ENCODE peak calls at places on chromosomes 2 and 18, in eight cellular contexts. X, M, N, O, P, H, R and E are unnamed samples.

GRCh38 chr2:206083602-206084467 is 2.1 kb downstream of the INO80D start:
- DNase-seq in X (peak; percentile 19), M (no peak), N (no peak), O (peak; percentile 16), P (no peak), H (no peak), R (peak; percentile 63), E (no peak)

GRCh38 chr2:26724004-26724750 is 31.7 kb downstream of the KCNK3 start:
- DNase-seq in X (no peak), M (peak; percentile 83), N (peak; percentile 68), O (peak; percentile 85), P (peak; percentile 92), H (peak; percentile 70), R (peak; percentile 44), E (peak; percentile 93)

GRCh38 chr2:196066794-196067382 is 1.7 kb downstream of the DNAH7 start:
- DNase-seq in X (peak; percentile 24), M (no peak), N (no peak), O (peak; percentile 38), P (peak; percentile 53), H (no peak), R (no peak), E (peak; percentile 60)

GRCh38 chr2:18545384-18545783 is 15.1 kb downstream of the RDH14 start:
- DNase-seq in X (no peak), M (no peak), N (no peak), O (no peak), P (peak; percentile 91), H (no peak), R (no peak), E (peak; percentile 33)

GRCh38 chr2:141125432-141125831 is 1005.4 kb downstream of the LRP1B start:
- DNase-seq in X (no peak), M (no peak), N (no peak), O (no peak), P (no peak), H (no peak), R (no peak), E (no peak)

GRCh38 chr2:127498386-127498785 is 27.9 kb downstream of the IWS1 start:
- DNase-seq in X (no peak), M (no peak), N (no peak), O (peak; percentile 95), P (peak; percentile 81), H (no peak), R (no peak), E (peak; percentile 60)

GRCh38 chr2:232393556-232393955 is 13.1 kb upstream of the ALPG start:
- DNase-seq in X (no peak), M (no peak), N (no peak), O (no peak), P (no peak), H (no peak), R (no peak), E (no peak)

GRCh38 chr2:29260151-29260772 is 145.0 kb downstream of the CLIP4 start:
- DNase-seq in X (no peak), M (peak; percentile 16), N (no peak), O (peak; percentile 63), P (peak; percentile 74), H (no peak), R (no peak), E (peak; percentile 78)

GRCh38 chr18:10791141-10791808 is 265.4 kb downstream of the NAPG start:
- DNase-seq in X (no peak), M (no peak), N (no peak), O (peak; percentile 60), P (no peak), H (no peak), R (no peak), E (no peak)

GRCh38 chr2:240586198-240586918 is at the start of gene CAPN10:
- DNase-seq in X (peak; percentile 95), M (peak; percentile 100), N (peak; percentile 100), O (peak; percentile 95), P (peak; percentile 91), H (peak; percentile 98), R (peak; percentile 98), E (peak; percentile 94)

GRCh38 chr2:149781263-149781808 is 193.8 kb upstream of the MMADHC start:
- DNase-seq in X (no peak), M (no peak), N (no peak), O (no peak), P (no peak), H (no peak), R (no peak), E (no peak)

GRCh38 chr2:108080177-108080576 is 93.9 kb downstream of the SLC5A7 start:
- DNase-seq in X (no peak), M (no peak), N (no peak), O (no peak), P (no peak), H (no peak), R (no peak), E (no peak)

GRCh38 chr2:128356127-128356526 is 37.5 kb upstream of the HS6ST1 start:
- DNase-seq in X (no peak), M (no peak), N (no peak), O (no peak), P (no peak), H (no peak), R (no peak), E (no peak)

GRCh38 chr2:135557533-135557932 is 26.2 kb downstream of the R3HDM1 start:
- DNase-seq in X (no peak), M (no peak), N (no peak), O (no peak), P (peak; percentile 21), H (no peak), R (no peak), E (no peak)

GRCh38 chr2:1855150-1855549 is 110.8 kb upstream of the PXDN start:
- DNase-seq in X (no peak), M (no peak), N (no peak), O (no peak), P (no peak), H (no peak), R (no peak), E (no peak)

GRCh38 chr18:67359868-67360838 is 156.4 kb downstream of the DSEL start:
- DNase-seq in X (no peak), M (peak; percentile 42), N (no peak), O (peak; percentile 97), P (peak; percentile 95), H (peak; percentile 82), R (no peak), E (peak; percentile 95)

GRCh38 chr2:104321141-104321799 is 532.6 kb upstream of the POU3F3 start:
- DNase-seq in X (no peak), M (no peak), N (no peak), O (no peak), P (no peak), H (no peak), R (no peak), E (no peak)

GRCh38 chr2:50181212-50181611 is 850.7 kb downstream of the NRXN1 start:
- DNase-seq in X (no peak), M (no peak), N (no peak), O (no peak), P (no peak), H (no peak), R (no peak), E (no peak)

GRCh38 chr2:128359841-128360240 is 41.2 kb upstream of the HS6ST1 start:
- DNase-seq in X (no peak), M (no peak), N (no peak), O (no peak), P (no peak), H (peak; percentile 14), R (no peak), E (no peak)

GRCh38 chr18:28136071-28136470 is 40.9 kb downstream of the CDH2 start:
- DNase-seq in X (no peak), M (no peak), N (no peak), O (peak; percentile 40), P (no peak), H (no peak), R (no peak), E (no peak)
- H3K4me3 ChIP-seq in X (no peak overlapping the region), M (no peak overlapping the region), N (no peak overlapping the region), O (no peak overlapping the region), P (no peak overlapping the region), H (no peak overlapping the region), R (no peak overlapping the region), E (no peak overlapping the region)

GRCh38 chr2:61141151-61141550 is 20.8 kb upstream of the C2orf74 start:
- DNase-seq in X (no peak), M (no peak), N (no peak), O (no peak), P (no peak), H (no peak), R (no peak), E (no peak)

GRCh38 chr2:61149074-61149473 is 12.9 kb upstream of the C2orf74 start:
- DNase-seq in X (no peak), M (no peak), N (no peak), O (no peak), P (no peak), H (no peak), R (no peak), E (no peak)

GRCh38 chr2:61151434-61151833 is 10.6 kb upstream of the C2orf74 start:
- DNase-seq in X (no peak), M (no peak), N (no peak), O (peak; percentile 30), P (peak; percentile 67), H (no peak), R (no peak), E (peak; percentile 57)

GRCh38 chr2:61144697-61145268 is 17.2 kb upstream of the C2orf74 start:
- DNase-seq in X (peak; percentile 83), M (peak; percentile 98), N (peak; percentile 97), O (peak; percentile 98), P (peak; percentile 97), H (peak; percentile 95), R (peak; percentile 86), E (peak; percentile 99)

DNA sequence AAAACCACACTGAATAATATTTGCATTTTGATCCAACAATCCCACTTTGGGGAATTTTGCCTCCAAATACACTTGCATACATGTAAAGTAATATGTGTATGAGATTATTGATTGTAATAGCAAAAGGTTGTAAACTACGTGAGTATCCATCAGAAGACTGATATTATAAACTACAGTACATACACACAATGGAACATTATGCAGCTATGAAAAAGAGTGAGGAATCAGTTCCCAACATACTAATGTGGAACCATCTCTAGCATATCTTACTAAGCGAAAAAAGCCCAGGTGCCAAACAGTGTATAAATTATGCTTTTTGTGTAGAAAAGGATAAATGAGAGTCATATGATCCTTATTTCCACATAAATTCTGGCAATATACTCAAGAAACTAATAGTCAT is 16.0 kb upstream of the C2orf74 start:
- DNase-seq in X (no peak), M (no peak), N (no peak), O (no peak), P (no peak), H (no peak), R (no peak), E (no peak)
- H3K4me3 ChIP-seq in X (no peak overlapping the region), M (peak overlapping the region; percentile 75), N (peak overlapping the region; percentile 73), O (no peak overlapping the region), P (peak overlapping the region; percentile 69), H (no peak overlapping the region), R (no peak overlapping the region), E (peak overlapping the region; percentile 93)

GRCh38 chr2:99980200-99980599 is 162.2 kb downstream of the AFF3 start:
- DNase-seq in X (no peak), M (no peak), N (no peak), O (no peak), P (no peak), H (no peak), R (no peak), E (no peak)
- H3K4me3 ChIP-seq in X (no peak overlapping the region), M (no peak overlapping the region), N (no peak overlapping the region), O (no peak overlapping the region), P (no peak overlapping the region), H (no peak overlapping the region), R (no peak overlapping the region), E (no peak overlapping the region)

GRCh38 chr2:73175663-73176204 is 26.6 kb upstream of the NOTO start:
- DNase-seq in X (peak; percentile 70), M (peak; percentile 54), N (peak; percentile 89), O (peak; percentile 53), P (peak; percentile 45), H (peak; percentile 80), R (peak; percentile 80), E (peak; percentile 63)
- H3K4me3 ChIP-seq in X (peak overlapping the region; percentile 67), M (peak overlapping the region; percentile 51), N (peak overlapping the region; percentile 72), O (peak overlapping the region; percentile 38), P (peak overlapping the region; percentile 25), H (peak overlapping the region; percentile 62), R (peak overlapping the region; percentile 51), E (peak overlapping the region; percentile 28)